ENCODE peak calls at places on chromosomes 3 and 15, in ten cellular contexts. One of them, this sample, is unnamed.

GRCh38 chr15:71254503-71254902 is 139.2 kb downstream of the THSD4 start:
- DNase-seq in HCT116: no peak
- DNase-seq in spleen: no peak
- DNase-seq in transverse colon: no peak
- DNase-seq in stomach: no peak
- DNase-seq in upper lobe of left lung: no peak
- DNase-seq in GM12878: no peak
- DNase-seq in H1: no peak
- DNase-seq in breast epithelium: no peak
- DNase-seq in K562: no peak
- DNase-seq in this sample: no peak

GRCh38 chr3:45011756-45012441 is 14.2 kb upstream of the CLEC3B start:
- DNase-seq in HCT116: no peak
- DNase-seq in spleen: no peak
- DNase-seq in transverse colon: peak; percentile 41
- DNase-seq in stomach: peak; percentile 39
- DNase-seq in upper lobe of left lung: no peak
- DNase-seq in GM12878: no peak
- DNase-seq in H1: no peak
- DNase-seq in breast epithelium: peak; percentile 58
- DNase-seq in K562: no peak
- DNase-seq in this sample: no peak

GRCh38 chr3:188946837-188947236 is 224.9 kb upstream of the TPRG1 start:
- DNase-seq in HCT116: no peak
- DNase-seq in spleen: no peak
- DNase-seq in transverse colon: no peak
- DNase-seq in stomach: no peak
- DNase-seq in upper lobe of left lung: no peak
- DNase-seq in GM12878: no peak
- DNase-seq in H1: no peak
- DNase-seq in breast epithelium: no peak
- DNase-seq in K562: no peak
- DNase-seq in this sample: no peak

GRCh38 chr15:41042851-41043250 is 73.2 kb downstream of the INO80 start:
- DNase-seq in HCT116: no peak
- DNase-seq in spleen: no peak
- DNase-seq in transverse colon: no peak
- DNase-seq in stomach: no peak
- DNase-seq in upper lobe of left lung: no peak
- DNase-seq in GM12878: no peak
- DNase-seq in H1: no peak
- DNase-seq in breast epithelium: no peak
- DNase-seq in K562: no peak
- DNase-seq in this sample: no peak

GRCh38 chr3:25155696-25156471 is 272.2 kb upstream of the RARB start:
- DNase-seq in HCT116: no peak
- DNase-seq in spleen: no peak
- DNase-seq in transverse colon: no peak
- DNase-seq in stomach: no peak
- DNase-seq in upper lobe of left lung: no peak
- DNase-seq in GM12878: no peak
- DNase-seq in H1: peak; percentile 84
- DNase-seq in breast epithelium: no peak
- DNase-seq in K562: no peak
- DNase-seq in this sample: no peak

GRCh38 chr3:127860223-127860622 is 37.9 kb upstream of the MGLL start:
- DNase-seq in HCT116: no peak
- DNase-seq in spleen: no peak
- DNase-seq in transverse colon: no peak
- DNase-seq in stomach: no peak
- DNase-seq in upper lobe of left lung: peak; percentile 29
- DNase-seq in GM12878: no peak
- DNase-seq in H1: no peak
- DNase-seq in breast epithelium: no peak
- DNase-seq in K562: no peak
- DNase-seq in this sample: no peak

GRCh38 chr15:26179906-26180305 is 316.8 kb upstream of the ATP10A start:
- DNase-seq in HCT116: no peak
- DNase-seq in spleen: no peak
- DNase-seq in transverse colon: no peak
- DNase-seq in stomach: no peak
- DNase-seq in upper lobe of left lung: peak; percentile 8
- DNase-seq in GM12878: no peak
- DNase-seq in H1: peak; percentile 79
- DNase-seq in breast epithelium: no peak
- DNase-seq in K562: no peak
- DNase-seq in this sample: no peak

GRCh38 chr3:79369306-79369705 is 398.5 kb downstream of the ROBO1 start:
- DNase-seq in HCT116: no peak
- DNase-seq in spleen: no peak
- DNase-seq in transverse colon: no peak
- DNase-seq in stomach: no peak
- DNase-seq in upper lobe of left lung: no peak
- DNase-seq in GM12878: no peak
- DNase-seq in H1: no peak
- DNase-seq in breast epithelium: no peak
- DNase-seq in K562: no peak
- DNase-seq in this sample: no peak

GRCh38 chr3:52247455-52248164 is 2.1 kb downstream of the PPM1M start:
- DNase-seq in HCT116: no peak
- DNase-seq in spleen: peak; percentile 72
- DNase-seq in transverse colon: no peak
- DNase-seq in stomach: no peak
- DNase-seq in upper lobe of left lung: no peak
- DNase-seq in GM12878: no peak
- DNase-seq in H1: no peak
- DNase-seq in breast epithelium: no peak
- DNase-seq in K562: no peak
- DNase-seq in this sample: no peak

GRCh38 chr15:32767236-32767635 is 49.4 kb downstream of the GREM1 start:
- DNase-seq in HCT116: no peak
- DNase-seq in spleen: no peak
- DNase-seq in transverse colon: no peak
- DNase-seq in stomach: no peak
- DNase-seq in upper lobe of left lung: no peak
- DNase-seq in GM12878: no peak
- DNase-seq in H1: no peak
- DNase-seq in breast epithelium: no peak
- DNase-seq in K562: no peak
- DNase-seq in this sample: no peak

GRCh38 chr15:69282128-69282743 is 16.5 kb upstream of the PAQR5 start:
- DNase-seq in HCT116: no peak
- DNase-seq in spleen: no peak
- DNase-seq in transverse colon: no peak
- DNase-seq in stomach: no peak
- DNase-seq in upper lobe of left lung: no peak
- DNase-seq in GM12878: no peak
- DNase-seq in H1: no peak
- DNase-seq in breast epithelium: no peak
- DNase-seq in K562: no peak
- DNase-seq in this sample: no peak
- TF ChIP-seq POLR2A in HCT116: no peak
- TF ChIP-seq POLR2A in spleen: no peak
- TF ChIP-seq POLR2A in transverse colon: no peak
- TF ChIP-seq POLR2A in stomach: no peak
- TF ChIP-seq POLR2A in upper lobe of left lung: no peak
- TF ChIP-seq POLR2A in GM12878: no peak
- TF ChIP-seq POLR2A in H1: no peak
- TF ChIP-seq POLR2A in breast epithelium: no peak
- TF ChIP-seq POLR2A in K562: no peak
- TF ChIP-seq POLR2A in this sample: no peak

GRCh38 chr15:44716983-44717602 is 5.8 kb downstream of the B2M start:
- DNase-seq in HCT116: no peak
- DNase-seq in spleen: no peak
- DNase-seq in transverse colon: no peak
- DNase-seq in stomach: no peak
- DNase-seq in upper lobe of left lung: no peak
- DNase-seq in GM12878: no peak
- DNase-seq in H1: no peak
- DNase-seq in breast epithelium: no peak
- DNase-seq in K562: no peak
- DNase-seq in this sample: no peak

GRCh38 chr15:44720460-44721185 is 9.3 kb downstream of the B2M start:
- DNase-seq in HCT116: no peak
- DNase-seq in spleen: no peak
- DNase-seq in transverse colon: no peak
- DNase-seq in stomach: no peak
- DNase-seq in upper lobe of left lung: no peak
- DNase-seq in GM12878: no peak
- DNase-seq in H1: no peak
- DNase-seq in breast epithelium: no peak
- DNase-seq in K562: no peak
- DNase-seq in this sample: no peak

GRCh38 chr15:44718927-44719292 is 7.6 kb downstream of the B2M start:
- DNase-seq in HCT116: no peak
- DNase-seq in spleen: no peak
- DNase-seq in transverse colon: no peak
- DNase-seq in stomach: no peak
- DNase-seq in upper lobe of left lung: no peak
- DNase-seq in GM12878: no peak
- DNase-seq in H1: no peak
- DNase-seq in breast epithelium: no peak
- DNase-seq in K562: no peak
- DNase-seq in this sample: no peak

GRCh38 chr15:44718180-44718926 is 7.0 kb downstream of the B2M start:
- DNase-seq in HCT116: no peak
- DNase-seq in spleen: no peak
- DNase-seq in transverse colon: no peak
- DNase-seq in stomach: no peak
- DNase-seq in upper lobe of left lung: no peak
- DNase-seq in GM12878: no peak
- DNase-seq in H1: no peak
- DNase-seq in breast epithelium: no peak
- DNase-seq in K562: no peak
- DNase-seq in this sample: no peak

DNA sequence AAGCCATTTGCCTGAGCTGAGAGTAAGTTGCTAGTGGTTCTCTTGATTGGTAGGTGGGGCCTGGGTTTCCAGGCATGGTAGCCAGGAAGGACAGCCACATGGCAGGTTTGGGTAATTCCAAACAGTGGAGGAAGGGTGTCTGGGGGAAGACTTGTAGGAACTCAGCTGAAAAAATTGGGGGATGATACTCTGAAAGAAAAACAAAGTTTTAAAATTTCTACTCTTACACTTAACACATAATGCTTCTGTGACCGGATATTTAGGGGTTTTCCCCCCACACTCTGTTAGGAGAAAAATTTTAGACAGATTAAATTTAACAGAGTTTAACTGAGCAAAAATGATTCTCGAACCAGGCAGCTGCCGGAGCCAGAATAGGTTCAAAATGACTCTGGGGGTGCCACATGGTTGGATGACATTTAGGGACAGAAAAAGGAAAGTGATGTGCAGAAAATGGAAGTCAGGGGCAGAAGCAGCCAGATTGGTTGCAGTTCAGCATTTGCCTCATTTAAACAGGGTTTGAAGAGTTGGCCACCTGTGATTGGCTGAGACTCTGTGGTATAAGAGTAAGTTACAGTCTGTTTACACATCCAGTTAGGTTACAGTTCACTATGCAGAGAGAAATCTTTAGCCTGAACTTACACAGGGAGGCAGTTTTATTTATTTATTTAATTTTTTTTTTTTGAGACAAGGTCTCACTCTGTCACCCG is 8.1 kb downstream of the B2M start:
- DNase-seq in HCT116: no peak
- DNase-seq in spleen: no peak
- DNase-seq in transverse colon: no peak
- DNase-seq in stomach: no peak
- DNase-seq in upper lobe of left lung: no peak
- DNase-seq in GM12878: peak; percentile 91
- DNase-seq in H1: no peak
- DNase-seq in breast epithelium: no peak
- DNase-seq in K562: no peak
- DNase-seq in this sample: no peak
- TF ChIP-seq POLR2AphosphoS5 in HCT116: peak; percentile 51
- TF ChIP-seq POLR2AphosphoS5 in spleen: peak; percentile 79
- TF ChIP-seq POLR2AphosphoS5 in transverse colon: no peak
- TF ChIP-seq POLR2AphosphoS5 in stomach: peak; percentile 2
- TF ChIP-seq POLR2AphosphoS5 in upper lobe of left lung: no peak
- TF ChIP-seq POLR2AphosphoS5 in GM12878: peak; percentile 97
- TF ChIP-seq POLR2AphosphoS5 in H1: no peak
- TF ChIP-seq POLR2AphosphoS5 in breast epithelium: no peak
- TF ChIP-seq POLR2AphosphoS5 in K562: peak; percentile 56
- TF ChIP-seq POLR2AphosphoS5 in this sample: no peak

GRCh38 chr3:159881828-159882309 is 106.8 kb upstream of the IL12A start:
- DNase-seq in HCT116: no peak
- DNase-seq in spleen: no peak
- DNase-seq in transverse colon: no peak
- DNase-seq in stomach: no peak
- DNase-seq in upper lobe of left lung: no peak
- DNase-seq in GM12878: no peak
- DNase-seq in H1: no peak
- DNase-seq in breast epithelium: peak; percentile 87
- DNase-seq in K562: no peak
- DNase-seq in this sample: no peak

GRCh38 chr3:159882367-159882766 is 106.3 kb upstream of the IL12A start:
- DNase-seq in HCT116: no peak
- DNase-seq in spleen: no peak
- DNase-seq in transverse colon: no peak
- DNase-seq in stomach: no peak
- DNase-seq in upper lobe of left lung: no peak
- DNase-seq in GM12878: no peak
- DNase-seq in H1: no peak
- DNase-seq in breast epithelium: no peak
- DNase-seq in K562: no peak
- DNase-seq in this sample: no peak

GRCh38 chr3:159884661-159885402 is 103.8 kb upstream of the IL12A start:
- DNase-seq in HCT116: no peak
- DNase-seq in spleen: no peak
- DNase-seq in transverse colon: no peak
- DNase-seq in stomach: no peak
- DNase-seq in upper lobe of left lung: no peak
- DNase-seq in GM12878: no peak
- DNase-seq in H1: no peak
- DNase-seq in breast epithelium: no peak
- DNase-seq in K562: peak; percentile 13
- DNase-seq in this sample: no peak

GRCh38 chr3:159881208-159881607 is 107.4 kb upstream of the IL12A start:
- DNase-seq in HCT116: no peak
- DNase-seq in spleen: no peak
- DNase-seq in transverse colon: no peak
- DNase-seq in stomach: no peak
- DNase-seq in upper lobe of left lung: no peak
- DNase-seq in GM12878: no peak
- DNase-seq in H1: no peak
- DNase-seq in breast epithelium: no peak
- DNase-seq in K562: no peak
- DNase-seq in this sample: no peak

GRCh38 chr3:159882784-159883779 is 105.6 kb upstream of the IL12A start:
- DNase-seq in HCT116: no peak
- DNase-seq in spleen: no peak
- DNase-seq in transverse colon: no peak
- DNase-seq in stomach: no peak
- DNase-seq in upper lobe of left lung: no peak
- DNase-seq in GM12878: no peak
- DNase-seq in H1: no peak
- DNase-seq in breast epithelium: no peak
- DNase-seq in K562: no peak
- DNase-seq in this sample: no peak
- H3K4me1 ChIP-seq in HCT116: peaks cover 12% of the 10 kb centered on the region
- H3K4me1 ChIP-seq in spleen: peaks cover 37% of the 10 kb centered on the region
- H3K4me1 ChIP-seq in transverse colon: peaks cover 10% of the 10 kb centered on the region
- H3K4me1 ChIP-seq in stomach: peaks cover 43% of the 10 kb centered on the region
- H3K4me1 ChIP-seq in upper lobe of left lung: peaks cover 13% of the 10 kb centered on the region
- H3K4me1 ChIP-seq in GM12878: no peaks in the 10 kb centered on the region
- H3K4me1 ChIP-seq in H1: peaks cover 3% of the 10 kb centered on the region
- H3K4me1 ChIP-seq in breast epithelium: no peaks in the 10 kb centered on the region
- H3K4me1 ChIP-seq in K562: no peaks in the 10 kb centered on the region
- H3K4me1 ChIP-seq in this sample: peaks cover 14% of the 10 kb centered on the region

GRCh38 chr3:53350652-53351051 is 3.3 kb upstream of the DCP1A start:
- DNase-seq in HCT116: peak; percentile 18
- DNase-seq in spleen: no peak
- DNase-seq in transverse colon: peak; percentile 59
- DNase-seq in stomach: no peak
- DNase-seq in upper lobe of left lung: no peak
- DNase-seq in GM12878: no peak
- DNase-seq in H1: no peak
- DNase-seq in breast epithelium: no peak
- DNase-seq in K562: peak; percentile 43
- DNase-seq in this sample: no peak
- TF ChIP-seq POLR2A in HCT116: no peak
- TF ChIP-seq POLR2A in spleen: no peak
- TF ChIP-seq POLR2A in transverse colon: no peak
- TF ChIP-seq POLR2A in stomach: no peak
- TF ChIP-seq POLR2A in upper lobe of left lung: no peak
- TF ChIP-seq POLR2A in GM12878: no peak
- TF ChIP-seq POLR2A in H1: no peak
- TF ChIP-seq POLR2A in breast epithelium: no peak
- TF ChIP-seq POLR2A in K562: no peak
- TF ChIP-seq POLR2A in this sample: no peak